ENCODE peak calls at places on chromosome 18, in four cellular contexts. K is HepG2, R is K562, O is GM12878. C is an unnamed sample.
A peak's percentile ranks its signal among the peaks of the same experiment; 100 is the strongest.

GRCh38 chr18:35582899-35583558 is 1.5 kb downstream of the GALNT1 start:
- DNase-seq in K (peak; percentile 55), R (peak; percentile 58), O (no peak), C (no peak)

GRCh38 chr18:50405582-50406271 is 30.9 kb downstream of the SKA1 start:
- DNase-seq in K (no peak), R (no peak), O (no peak), C (no peak)

GRCh38 chr18:58495634-58496033 is 133.3 kb downstream of the ALPK2 start:
- DNase-seq in K (no peak), R (no peak), O (peak; percentile 56), C (no peak)

GRCh38 chr18:69936191-69936558 is 11.5 kb downstream of the CD226 start:
- DNase-seq in K (no peak), R (no peak), O (no peak), C (no peak)

GRCh38 chr18:55275042-55275897 is 312.7 kb downstream of the TCF4 start:
- DNase-seq in K (no peak), R (no peak), O (no peak), C (no peak)

GRCh38 chr18:44759925-44760342 is 79.2 kb downstream of the SETBP1 start:
- DNase-seq in K (no peak), R (no peak), O (peak; percentile 48), C (no peak)

GRCh38 chr18:5237083-5237722 is 40.1 kb upstream of the AKAIN1 start:
- DNase-seq in K (peak; percentile 30), R (peak; percentile 51), O (no peak), C (no peak)

GRCh38 chr18:43060020-43060419 is 55.5 kb downstream of the RIT2 start:
- DNase-seq in K (no peak), R (no peak), O (no peak), C (no peak)

GRCh38 chr18:73156117-73156516 is 288.3 kb upstream of the NETO1 start:
- DNase-seq in K (no peak), R (no peak), O (no peak), C (no peak)

GRCh38 chr18:61896767-61897166 is 4.0 kb upstream of the RNF152 start:
- DNase-seq in K (no peak), R (no peak), O (no peak), C (peak; percentile 69)

GRCh38 chr18:76997951-76998808 is 134.4 kb downstream of the MBP start:
- DNase-seq in K (no peak), R (no peak), O (no peak), C (no peak)
- TF ChIP-seq JUND in K (no peak), R (no peak), O (no peak), C (no peak)

DNA sequence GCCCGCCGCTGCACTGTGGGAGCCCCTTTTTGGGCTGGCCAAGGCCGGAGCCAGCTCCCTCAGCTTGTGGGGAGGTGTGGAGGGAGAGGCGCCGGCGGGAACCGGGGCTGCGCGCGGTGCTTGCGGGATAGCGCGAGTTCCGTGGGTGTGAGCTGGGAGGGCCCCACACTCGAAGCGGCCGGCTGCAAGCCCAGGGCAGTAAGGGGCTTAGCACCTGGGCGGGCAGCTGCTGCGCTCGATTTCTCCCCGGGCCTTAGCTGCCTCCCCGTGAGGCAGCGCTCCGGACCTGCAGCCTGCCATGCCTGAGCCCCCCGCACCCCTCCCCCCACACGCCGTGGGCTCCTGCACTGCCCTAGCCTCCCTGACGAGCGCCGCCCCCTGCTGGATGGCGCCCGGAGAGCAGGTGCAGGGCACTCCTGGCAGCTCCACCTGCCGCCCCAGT is 124.4 kb downstream of the CCDC178 start:
- DNase-seq in K (no peak), R (peak; percentile 3), O (no peak), C (no peak)
- TF ChIP-seq JUND in K (no peak), R (no peak), O (no peak), C (no peak)

GRCh38 chr18:60049172-60049571 is 149.4 kb downstream of the PMAIP1 start:
- DNase-seq in K (no peak), R (no peak), O (no peak), C (no peak)

GRCh38 chr18:60050821-60051220 is 151.0 kb downstream of the PMAIP1 start:
- DNase-seq in K (no peak), R (no peak), O (no peak), C (no peak)

GRCh38 chr18:60044290-60045006 is 144.7 kb downstream of the PMAIP1 start:
- DNase-seq in K (no peak), R (no peak), O (no peak), C (no peak)

GRCh38 chr18:60047556-60047955 is 147.8 kb downstream of the PMAIP1 start:
- DNase-seq in K (no peak), R (no peak), O (no peak), C (no peak)
- TF ChIP-seq JUND in K (no peak), R (no peak), O (no peak), C (no peak)

DNA sequence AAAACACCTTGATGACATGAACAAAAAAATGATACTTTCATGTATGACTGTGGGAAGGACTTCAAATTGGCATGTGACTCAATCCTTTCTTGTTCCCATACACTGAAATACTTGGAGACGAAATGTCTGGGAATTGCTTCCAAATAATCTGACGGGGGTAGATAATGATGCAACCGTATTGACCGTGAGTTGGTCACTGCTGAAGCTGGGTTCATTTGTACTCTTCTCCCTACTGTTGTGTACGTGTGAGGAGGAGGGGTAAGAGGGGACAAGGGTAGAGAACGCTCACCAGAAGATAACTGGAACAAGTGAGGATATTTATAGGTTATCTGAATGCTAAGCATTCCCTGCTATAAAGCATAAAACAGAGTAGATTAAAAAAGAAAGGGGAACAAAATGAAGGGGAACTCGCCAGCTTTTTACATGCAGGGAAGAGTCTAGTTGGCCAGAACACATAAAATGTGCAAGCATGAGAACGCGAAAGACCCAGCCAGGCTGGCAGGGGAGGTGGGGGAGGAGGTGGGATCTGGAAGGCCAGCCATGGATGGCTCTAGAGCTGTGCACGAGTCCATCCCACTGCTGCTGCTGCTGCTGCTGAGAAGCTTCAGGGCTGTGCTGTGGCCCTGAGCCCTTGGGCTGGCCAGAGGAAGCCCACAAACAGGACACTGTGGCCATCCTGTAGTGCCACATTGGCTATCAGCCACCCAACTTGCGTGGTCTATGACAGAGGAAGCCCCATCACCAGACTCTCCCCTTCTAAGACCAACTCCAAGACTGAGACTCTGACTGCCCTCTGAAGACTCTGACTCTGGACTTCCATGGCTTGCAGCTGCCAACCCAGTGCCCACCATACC is 15.2 kb upstream of the CETN1 start:
- DNase-seq in K (no peak), R (no peak), O (no peak), C (no peak)
- TF ChIP-seq JUND in K (no peak), R (no peak), O (no peak), C (no peak)

GRCh38 chr18:25239636-25240468 is 112.1 kb downstream of the ZNF521 start:
- DNase-seq in K (no peak), R (peak; percentile 69), O (no peak), C (no peak)
- TF ChIP-seq JUND in K (no peak), R (peak; percentile 25), O (no peak), C (no peak)

DNA sequence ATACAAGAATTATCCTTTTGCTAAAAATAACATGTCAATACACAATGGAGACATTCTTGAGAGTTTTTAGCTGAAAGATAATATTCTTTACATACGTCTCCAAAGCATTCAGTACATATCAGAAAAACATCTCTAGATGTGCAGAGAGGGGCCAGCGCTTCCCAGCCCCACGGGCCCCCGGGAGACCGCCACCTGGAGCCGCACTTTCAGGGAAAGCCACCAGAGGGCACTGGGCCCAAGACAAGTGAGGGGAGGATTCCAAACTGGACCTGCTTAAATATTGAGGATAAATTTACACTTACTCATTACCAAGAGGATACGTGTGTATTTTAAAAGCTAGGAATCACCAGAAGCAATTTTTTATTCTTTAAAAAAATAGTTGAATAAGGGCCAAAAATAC is 499.5 kb downstream of the GALR1 start:
- DNase-seq in K (no peak), R (peak; percentile 20), O (no peak), C (no peak)
- TF ChIP-seq JUND in K (no peak), R (no peak), O (no peak), C (no peak)